ENCODE peak calls at places on chromosomes 11 and 22, in four cellular contexts. One of them, this sample, is unnamed.

GRCh38 chr11:66970808-66971442 is 4.2 kb upstream of the C11orf86 start:
- DNase-seq in right lobe of liver: peak; percentile 83
- DNase-seq in H7: no peak
- DNase-seq in fibroblast of pulmonary artery: peak; percentile 100
- DNase-seq in this sample: no peak

GRCh38 chr11:15613231-15613630 is 498.5 kb downstream of the INSC start:
- DNase-seq in right lobe of liver: no peak
- DNase-seq in H7: no peak
- DNase-seq in fibroblast of pulmonary artery: no peak
- DNase-seq in this sample: no peak

GRCh38 chr11:76667271-76667818 is 3.2 kb downstream of the LRRC32 start:
- DNase-seq in right lobe of liver: peak; percentile 30
- DNase-seq in H7: no peak
- DNase-seq in fibroblast of pulmonary artery: no peak
- DNase-seq in this sample: no peak

GRCh38 chr11:9716275-9717039 is 52.6 kb downstream of the SWAP70 start:
- DNase-seq in right lobe of liver: no peak
- DNase-seq in H7: no peak
- DNase-seq in fibroblast of pulmonary artery: peak; percentile 95
- DNase-seq in this sample: no peak

GRCh38 chr11:57485217-57486007 is 25.1 kb downstream of the RTN4RL2 start:
- DNase-seq in right lobe of liver: no peak
- DNase-seq in H7: no peak
- DNase-seq in fibroblast of pulmonary artery: no peak
- DNase-seq in this sample: no peak

GRCh38 chr11:61442616-61443015 is 12.7 kb downstream of the SDHAF2 start:
- DNase-seq in right lobe of liver: no peak
- DNase-seq in H7: no peak
- DNase-seq in fibroblast of pulmonary artery: peak; percentile 18
- DNase-seq in this sample: no peak

GRCh38 chr22:19933328-19934241 is 8.0 kb upstream of the COMT start:
- DNase-seq in right lobe of liver: no peak
- DNase-seq in H7: no peak
- DNase-seq in fibroblast of pulmonary artery: no peak
- DNase-seq in this sample: no peak

GRCh38 chr22:47154621-47155081 is 392.2 kb downstream of the TBC1D22A start:
- DNase-seq in right lobe of liver: no peak
- DNase-seq in H7: no peak
- DNase-seq in fibroblast of pulmonary artery: peak; percentile 76
- DNase-seq in this sample: peak; percentile 81

GRCh38 chr11:45543808-45544422 is 121.5 kb downstream of the CHST1 start:
- DNase-seq in right lobe of liver: no peak
- DNase-seq in H7: peak; percentile 62
- DNase-seq in fibroblast of pulmonary artery: peak; percentile 50
- DNase-seq in this sample: no peak

GRCh38 chr22:24420072-24420976 is 7.1 kb upstream of the ADORA2A start:
- DNase-seq in right lobe of liver: peak; percentile 49
- DNase-seq in H7: peak; percentile 83
- DNase-seq in fibroblast of pulmonary artery: no peak
- DNase-seq in this sample: peak; percentile 60

GRCh38 chr22:44546686-44547310 is 48.8 kb upstream of the RTL6 start:
- DNase-seq in right lobe of liver: peak; percentile 19
- DNase-seq in H7: no peak
- DNase-seq in fibroblast of pulmonary artery: no peak
- DNase-seq in this sample: no peak

GRCh38 chr11:44899959-44900358 is 50.7 kb downstream of the TP53I11 start:
- DNase-seq in right lobe of liver: no peak
- DNase-seq in H7: peak; percentile 90
- DNase-seq in fibroblast of pulmonary artery: peak; percentile 69
- DNase-seq in this sample: no peak

GRCh38 chr11:114909866-114910265 is 231.5 kb downstream of the NXPE2 start:
- DNase-seq in right lobe of liver: no peak
- DNase-seq in H7: peak; percentile 43
- DNase-seq in fibroblast of pulmonary artery: no peak
- DNase-seq in this sample: no peak

GRCh38 chr11:128259816-128260215 is 327.5 kb downstream of the ETS1 start:
- DNase-seq in right lobe of liver: no peak
- DNase-seq in H7: no peak
- DNase-seq in fibroblast of pulmonary artery: no peak
- DNase-seq in this sample: no peak

GRCh38 chr11:95086116-95086515 is 3.5 kb upstream of the ENDOD1 start:
- DNase-seq in right lobe of liver: no peak
- DNase-seq in H7: no peak
- DNase-seq in fibroblast of pulmonary artery: no peak
- DNase-seq in this sample: no peak

GRCh38 chr11:112270551-112271180 is 10.0 kb upstream of the PLET1 start:
- DNase-seq in right lobe of liver: no peak
- DNase-seq in H7: peak; percentile 68
- DNase-seq in fibroblast of pulmonary artery: no peak
- DNase-seq in this sample: no peak

GRCh38 chr11:60363542-60364525 is 14.5 kb upstream of the MS4A7 start:
- DNase-seq in right lobe of liver: peak; percentile 68
- DNase-seq in H7: peak; percentile 50
- DNase-seq in fibroblast of pulmonary artery: peak; percentile 61
- DNase-seq in this sample: no peak